ENCODE peak calls at places on chromosome 10, in nine cellular contexts. N is left cardiac atrium; W is HT1080; K is HEK293T; P is Right ventricle myocardium superior; R is D341Med; S is SW480; I is head of caudate nucleus; E is activated CD4-positive, alpha-beta T cell treated with anti-CD3 and anti-CD28 coated beads for 48 hours. F is an unnamed sample.
A peak's percentile ranks its signal among the peaks of the same experiment; 100 is the strongest.

GRCh38 chr10:30751678-30752331 is 122.3 kb upstream of the LYZL2 start:
- DNase-seq in K (no peak), P (peak; percentile 88), E (peak; percentile 78), R (peak; percentile 80), I (peak; percentile 85), N (peak; percentile 84), S (peak; percentile 52), W (peak; percentile 63), F (peak; percentile 76)

GRCh38 chr10:22251751-22252285 is 34.0 kb upstream of the EBLN1 start:
- DNase-seq in K (no peak), N (peak; percentile 77), P (peak; percentile 82), S (peak; percentile 42), W (peak; percentile 25), E (peak; percentile 75), I (peak; percentile 61), R (peak; percentile 34), F (peak; percentile 64)

GRCh38 chr10:86603256-86603655 is 51.1 kb upstream of the OPN4 start:
- DNase-seq in R (no peak), N (no peak), P (no peak), S (no peak), E (no peak), I (no peak), W (no peak), K (no peak), F (no peak)

GRCh38 chr10:59967079-59967478 is 60.7 kb upstream of the CCDC6 start:
- DNase-seq in P (no peak), I (no peak), N (no peak), S (no peak), W (no peak), K (no peak), E (no peak), R (no peak), F (no peak)

GRCh38 chr10:125076121-125076825 is 84.1 kb downstream of the CTBP2 start:
- DNase-seq in E (no peak), K (no peak), P (peak; percentile 11), I (no peak), N (peak; percentile 7), R (no peak), S (no peak), W (no peak), F (no peak)

GRCh38 chr10:77325233-77325537 is 312.4 kb downstream of the KCNMA1 start:
- DNase-seq in E (no peak), K (no peak), N (no peak), W (no peak), I (no peak), S (no peak), R (no peak), P (no peak), F (no peak)

GRCh38 chr10:30187010-30187409 is 127.6 kb upstream of the JCAD start:
- DNase-seq in N (no peak), P (no peak), S (no peak), I (no peak), K (no peak), R (no peak), W (no peak), E (no peak), F (no peak)

GRCh38 chr10:8052344-8052969 is 2.0 kb upstream of the GATA3 start:
- DNase-seq in K (no peak), I (no peak), N (no peak), R (no peak), E (peak; percentile 58), S (no peak), P (no peak), W (no peak), F (no peak)

GRCh38 chr10:79939969-79940368 is 8.9 kb downstream of the SFTPD start:
- DNase-seq in S (no peak), E (no peak), R (no peak), K (no peak), W (no peak), N (no peak), P (no peak), I (no peak), F (no peak)

GRCh38 chr10:131692686-131693334 is 208.0 kb upstream of the PPP2R2D start:
- DNase-seq in S (no peak), P (no peak), K (no peak), I (no peak), N (no peak), R (no peak), W (no peak), E (no peak), F (no peak)

GRCh38 chr10:92916433-92916832 is 68.1 kb downstream of the EXOC6 start:
- DNase-seq in S (no peak), P (no peak), K (no peak), E (no peak), I (no peak), N (no peak), R (no peak), W (no peak), F (no peak)

GRCh38 chr10:101453791-101454718 is 100.1 kb downstream of the BTRC start:
- DNase-seq in N (no peak), K (no peak), P (no peak), E (no peak), W (no peak), R (no peak), S (peak; percentile 50), I (no peak), F (no peak)

GRCh38 chr10:27504897-27505457 is 873 bp downstream of the RAB18 start:
- DNase-seq in K (no peak), I (no peak), N (no peak), R (no peak), P (no peak), E (no peak), S (peak; percentile 2), W (no peak), F (no peak)

GRCh38 chr10:124049484-124049883 is 43.9 kb downstream of the CHST15 start:
- DNase-seq in E (no peak), P (peak; percentile 16), W (peak; percentile 78), S (peak; percentile 33), R (no peak), K (no peak), I (peak; percentile 63), N (no peak), F (no peak)

GRCh38 chr10:93751832-93752231 is 5.9 kb upstream of the LGI1 start:
- DNase-seq in N (no peak), P (no peak), I (peak; percentile 39), E (peak; percentile 15), R (peak; percentile 58), S (peak; percentile 27), W (no peak), K (peak; percentile 76), F (no peak)

GRCh38 chr10:26737730-26738129 is 40.2 kb downstream of the PDSS1 start:
- DNase-seq in S (no peak), R (no peak), K (no peak), P (no peak), N (no peak), E (peak; percentile 53), I (no peak), W (no peak), F (no peak)

GRCh38 chr10:124946945-124947344 is 5.0 kb downstream of the ZRANB1 start:
- DNase-seq in E (no peak), W (no peak), I (no peak), K (no peak), P (no peak), R (no peak), S (no peak), N (no peak), F (no peak)

GRCh38 chr10:86389441-86390193 is 23.0 kb upstream of the GRID1 start:
- DNase-seq in N (peak; percentile 36), I (no peak), R (no peak), W (no peak), K (no peak), S (no peak), E (peak; percentile 43), P (peak; percentile 46), F (peak; percentile 26)

GRCh38 chr10:71064413-71065118 is 147.8 kb upstream of the UNC5B start:
- DNase-seq in E (no peak), S (no peak), R (no peak), P (no peak), K (no peak), W (no peak), I (no peak), N (peak; percentile 46), F (peak; percentile 67)

GRCh38 chr10:70607936-70608335 is 5.4 kb upstream of the PRF1 start:
- DNase-seq in I (no peak), S (no peak), R (no peak), W (no peak), K (no peak), N (no peak), P (no peak), E (no peak), F (no peak)

GRCh38 chr10:132886211-132887099 is 55.9 kb downstream of the CFAP46 start:
- DNase-seq in R (peak; percentile 46), S (peak; percentile 27), I (no peak), E (no peak), N (peak; percentile 9), K (no peak), W (peak; percentile 28), P (peak; percentile 30), F (peak; percentile 3)

GRCh38 chr10:72375585-72375984 is 20.9 kb upstream of the DNAJB12 start:
- DNase-seq in N (no peak), S (peak; percentile 6), P (no peak), K (peak; percentile 15), R (no peak), E (no peak), W (peak; percentile 32), I (peak; percentile 69), F (no peak)

GRCh38 chr10:104314591-104315485 is 23.4 kb downstream of the ITPRIP start:
- DNase-seq in I (no peak), W (no peak), P (no peak), S (no peak), E (no peak), R (no peak), N (no peak), K (no peak), F (no peak)

GRCh38 chr10:79434816-79435215 is 10.6 kb downstream of the ZCCHC24 start:
- DNase-seq in P (peak; percentile 54), R (no peak), I (no peak), K (no peak), E (peak; percentile 18), N (no peak), S (no peak), W (peak; percentile 58), F (no peak)

F was measured in heart right ventricle.